ENCODE peak calls at places on chromosomes 5 and 9, in six cellular contexts. One of them, this sample, is unnamed.

GRCh38 chr9:109861499-109861898 is 81.5 kb downstream of the PALM2AKAP2 start:
- DNase-seq in activated T-helper 9 cell treated with anti-CD3 and anti-CD28 coated beads, Interleukin-2, amount 50 U/mL, for 16 hours: no peak
- DNase-seq in PC-9: no peak
- DNase-seq in AG10803: peak
- DNase-seq in caudate nucleus: no peak
- DNase-seq in T-helper 22 cell: no peak
- DNase-seq in this sample: no peak

GRCh38 chr5:62138607-62139006 is 167.4 kb upstream of the KIF2A start:
- DNase-seq in activated T-helper 9 cell treated with anti-CD3 and anti-CD28 coated beads, Interleukin-2, amount 50 U/mL, for 16 hours: no peak
- DNase-seq in PC-9: no peak
- DNase-seq in AG10803: no peak
- DNase-seq in caudate nucleus: no peak
- DNase-seq in T-helper 22 cell: no peak
- DNase-seq in this sample: no peak

GRCh38 chr9:129282308-129283211 is 104.5 kb upstream of the IER5L start:
- DNase-seq in activated T-helper 9 cell treated with anti-CD3 and anti-CD28 coated beads, Interleukin-2, amount 50 U/mL, for 16 hours: no peak
- DNase-seq in PC-9: no peak
- DNase-seq in AG10803: no peak
- DNase-seq in caudate nucleus: no peak
- DNase-seq in T-helper 22 cell: no peak
- DNase-seq in this sample: no peak

GRCh38 chr9:5438301-5439162 is 807 bp upstream of the PLGRKT start:
- DNase-seq in activated T-helper 9 cell treated with anti-CD3 and anti-CD28 coated beads, Interleukin-2, amount 50 U/mL, for 16 hours: no peak
- DNase-seq in PC-9: no peak
- DNase-seq in AG10803: peak
- DNase-seq in caudate nucleus: no peak
- DNase-seq in T-helper 22 cell: peak
- DNase-seq in this sample: no peak

GRCh38 chr9:81693639-81694378 is 4.5 kb upstream of the TLE1 start:
- DNase-seq in activated T-helper 9 cell treated with anti-CD3 and anti-CD28 coated beads, Interleukin-2, amount 50 U/mL, for 16 hours: no peak
- DNase-seq in PC-9: no peak
- DNase-seq in AG10803: peak
- DNase-seq in caudate nucleus: no peak
- DNase-seq in T-helper 22 cell: no peak
- DNase-seq in this sample: no peak

GRCh38 chr9:33153666-33154065 is 13.5 kb downstream of the B4GALT1 start:
- DNase-seq in activated T-helper 9 cell treated with anti-CD3 and anti-CD28 coated beads, Interleukin-2, amount 50 U/mL, for 16 hours: no peak
- DNase-seq in PC-9: no peak
- DNase-seq in AG10803: no peak
- DNase-seq in caudate nucleus: no peak
- DNase-seq in T-helper 22 cell: no peak
- DNase-seq in this sample: no peak

GRCh38 chr5:141618030-141618803 is 583 bp downstream of the DIAPH1 start:
- DNase-seq in activated T-helper 9 cell treated with anti-CD3 and anti-CD28 coated beads, Interleukin-2, amount 50 U/mL, for 16 hours: peak
- DNase-seq in PC-9: peak
- DNase-seq in AG10803: no peak
- DNase-seq in caudate nucleus: no peak
- DNase-seq in T-helper 22 cell: peak
- DNase-seq in this sample: no peak

GRCh38 chr9:133509179-133510083 is 15.3 kb downstream of the MYMK start:
- DNase-seq in activated T-helper 9 cell treated with anti-CD3 and anti-CD28 coated beads, Interleukin-2, amount 50 U/mL, for 16 hours: no peak
- DNase-seq in PC-9: peak
- DNase-seq in AG10803: no peak
- DNase-seq in caudate nucleus: no peak
- DNase-seq in T-helper 22 cell: no peak
- DNase-seq in this sample: no peak

GRCh38 chr9:99731950-99732349 is 89.7 kb upstream of the NR4A3 start:
- DNase-seq in activated T-helper 9 cell treated with anti-CD3 and anti-CD28 coated beads, Interleukin-2, amount 50 U/mL, for 16 hours: no peak
- DNase-seq in PC-9: no peak
- DNase-seq in AG10803: no peak
- DNase-seq in caudate nucleus: no peak
- DNase-seq in T-helper 22 cell: no peak
- DNase-seq in this sample: no peak

GRCh38 chr9:120714088-120714845 is at the start of gene MEGF9:
- DNase-seq in activated T-helper 9 cell treated with anti-CD3 and anti-CD28 coated beads, Interleukin-2, amount 50 U/mL, for 16 hours: peak
- DNase-seq in PC-9: peak
- DNase-seq in AG10803: peak
- DNase-seq in caudate nucleus: peak
- DNase-seq in T-helper 22 cell: peak
- DNase-seq in this sample: peak

GRCh38 chr5:69213513-69214215 is 21.0 kb upstream of the CDK7 start:
- DNase-seq in activated T-helper 9 cell treated with anti-CD3 and anti-CD28 coated beads, Interleukin-2, amount 50 U/mL, for 16 hours: no peak
- DNase-seq in PC-9: no peak
- DNase-seq in AG10803: peak
- DNase-seq in caudate nucleus: no peak
- DNase-seq in T-helper 22 cell: no peak
- DNase-seq in this sample: no peak

GRCh38 chr9:98502311-98502975 is 206.3 kb downstream of the GABBR2 start:
- DNase-seq in activated T-helper 9 cell treated with anti-CD3 and anti-CD28 coated beads, Interleukin-2, amount 50 U/mL, for 16 hours: no peak
- DNase-seq in PC-9: no peak
- DNase-seq in AG10803: peak
- DNase-seq in caudate nucleus: no peak
- DNase-seq in T-helper 22 cell: no peak
- DNase-seq in this sample: peak

GRCh38 chr9:105401651-105402050 is 46.2 kb upstream of the FSD1L start:
- DNase-seq in activated T-helper 9 cell treated with anti-CD3 and anti-CD28 coated beads, Interleukin-2, amount 50 U/mL, for 16 hours: no peak
- DNase-seq in PC-9: no peak
- DNase-seq in AG10803: peak
- DNase-seq in caudate nucleus: no peak
- DNase-seq in T-helper 22 cell: no peak
- DNase-seq in this sample: no peak

GRCh38 chr5:56310711-56311204 is 77.6 kb upstream of the ANKRD55 start:
- DNase-seq in activated T-helper 9 cell treated with anti-CD3 and anti-CD28 coated beads, Interleukin-2, amount 50 U/mL, for 16 hours: no peak
- DNase-seq in PC-9: no peak
- DNase-seq in AG10803: no peak
- DNase-seq in caudate nucleus: no peak
- DNase-seq in T-helper 22 cell: no peak
- DNase-seq in this sample: no peak

GRCh38 chr5:88610586-88610985 is 272.4 kb downstream of the MEF2C start:
- DNase-seq in activated T-helper 9 cell treated with anti-CD3 and anti-CD28 coated beads, Interleukin-2, amount 50 U/mL, for 16 hours: no peak
- DNase-seq in PC-9: no peak
- DNase-seq in AG10803: no peak
- DNase-seq in caudate nucleus: no peak
- DNase-seq in T-helper 22 cell: no peak
- DNase-seq in this sample: no peak

GRCh38 chr5:66849803-66850202 is 253.6 kb downstream of the MAST4 start:
- DNase-seq in activated T-helper 9 cell treated with anti-CD3 and anti-CD28 coated beads, Interleukin-2, amount 50 U/mL, for 16 hours: no peak
- DNase-seq in PC-9: no peak
- DNase-seq in AG10803: peak
- DNase-seq in caudate nucleus: no peak
- DNase-seq in T-helper 22 cell: no peak
- DNase-seq in this sample: peak

GRCh38 chr5:93273176-93273575 is 307.8 kb downstream of the NR2F1-AS1 start:
- DNase-seq in activated T-helper 9 cell treated with anti-CD3 and anti-CD28 coated beads, Interleukin-2, amount 50 U/mL, for 16 hours: no peak
- DNase-seq in PC-9: no peak
- DNase-seq in AG10803: peak
- DNase-seq in caudate nucleus: no peak
- DNase-seq in T-helper 22 cell: no peak
- DNase-seq in this sample: no peak

GRCh38 chr5:74762599-74762998 is 4.3 kb downstream of the GFM2 start:
- DNase-seq in activated T-helper 9 cell treated with anti-CD3 and anti-CD28 coated beads, Interleukin-2, amount 50 U/mL, for 16 hours: no peak
- DNase-seq in PC-9: peak
- DNase-seq in AG10803: peak
- DNase-seq in caudate nucleus: no peak
- DNase-seq in T-helper 22 cell: no peak
- DNase-seq in this sample: peak

GRCh38 chr9:6944896-6945295 is 187.1 kb downstream of the KDM4C start:
- DNase-seq in activated T-helper 9 cell treated with anti-CD3 and anti-CD28 coated beads, Interleukin-2, amount 50 U/mL, for 16 hours: no peak
- DNase-seq in PC-9: no peak
- DNase-seq in AG10803: peak
- DNase-seq in caudate nucleus: no peak
- DNase-seq in T-helper 22 cell: no peak
- DNase-seq in this sample: no peak

GRCh38 chr9:127008076-127008475 is 93.5 kb downstream of the RALGPS1 start:
- DNase-seq in activated T-helper 9 cell treated with anti-CD3 and anti-CD28 coated beads, Interleukin-2, amount 50 U/mL, for 16 hours: no peak
- DNase-seq in PC-9: no peak
- DNase-seq in AG10803: no peak
- DNase-seq in caudate nucleus: no peak
- DNase-seq in T-helper 22 cell: no peak
- DNase-seq in this sample: no peak

GRCh38 chr9:133064241-133065069 is 2.7 kb downstream of the CEL start:
- DNase-seq in activated T-helper 9 cell treated with anti-CD3 and anti-CD28 coated beads, Interleukin-2, amount 50 U/mL, for 16 hours: no peak
- DNase-seq in PC-9: no peak
- DNase-seq in AG10803: no peak
- DNase-seq in caudate nucleus: no peak
- DNase-seq in T-helper 22 cell: no peak
- DNase-seq in this sample: no peak

GRCh38 chr5:78577051-78577807 is 71.3 kb downstream of the LHFPL2 start:
- DNase-seq in activated T-helper 9 cell treated with anti-CD3 and anti-CD28 coated beads, Interleukin-2, amount 50 U/mL, for 16 hours: no peak
- DNase-seq in PC-9: no peak
- DNase-seq in AG10803: no peak
- DNase-seq in caudate nucleus: no peak
- DNase-seq in T-helper 22 cell: no peak
- DNase-seq in this sample: no peak

GRCh38 chr9:111449705-111450104 is 34.5 kb downstream of the ECPAS start:
- DNase-seq in activated T-helper 9 cell treated with anti-CD3 and anti-CD28 coated beads, Interleukin-2, amount 50 U/mL, for 16 hours: no peak
- DNase-seq in PC-9: no peak
- DNase-seq in AG10803: no peak
- DNase-seq in caudate nucleus: no peak
- DNase-seq in T-helper 22 cell: no peak
- DNase-seq in this sample: no peak

GRCh38 chr5:68699966-68700365 is 393.8 kb upstream of the SLC30A5 start:
- DNase-seq in activated T-helper 9 cell treated with anti-CD3 and anti-CD28 coated beads, Interleukin-2, amount 50 U/mL, for 16 hours: no peak
- DNase-seq in PC-9: no peak
- DNase-seq in AG10803: no peak
- DNase-seq in caudate nucleus: no peak
- DNase-seq in T-helper 22 cell: no peak
- DNase-seq in this sample: no peak

GRCh38 chr9:109161471-109161870 is 5.6 kb downstream of the FRRS1L start:
- DNase-seq in activated T-helper 9 cell treated with anti-CD3 and anti-CD28 coated beads, Interleukin-2, amount 50 U/mL, for 16 hours: no peak
- DNase-seq in PC-9: no peak
- DNase-seq in AG10803: no peak
- DNase-seq in caudate nucleus: no peak
- DNase-seq in T-helper 22 cell: no peak
- DNase-seq in this sample: no peak